ENCODE peak calls at places on chromosomes 16 and 17, in four cellular contexts. D, G, S and B are unnamed samples.
A peak's percentile ranks its signal among the peaks of the same experiment; 100 is the strongest.

GRCh38 chr16:27699540-27699939 is 149.6 kb downstream of the KATNIP start:
- DNase-seq in D (no peak), G (no peak), S (no peak), B (no peak)

GRCh38 chr17:10984163-10984562 is 146.3 kb upstream of the PIRT start:
- DNase-seq in D (no peak), G (no peak), S (no peak), B (no peak)

GRCh38 chr16:15494231-15494630 is 59.8 kb downstream of the BMERB1 start:
- DNase-seq in D (no peak), G (no peak), S (no peak), B (no peak)

GRCh38 chr16:56637814-56638750 is at the start of gene MT1A:
- DNase-seq in D (no peak), G (no peak), S (peak; percentile 66), B (no peak)

GRCh38 chr16:89009343-89010209 is 32.6 kb upstream of the CBFA2T3 start:
- DNase-seq in D (no peak), G (no peak), S (peak; percentile 77), B (no peak)

GRCh38 chr17:44086364-44087311 is 16.1 kb downstream of the G6PC3 start:
- DNase-seq in D (no peak), G (no peak), S (peak; percentile 96), B (no peak)

GRCh38 chr17:74608511-74608910 is 15.0 kb downstream of the CD300E start:
- DNase-seq in D (no peak), G (no peak), S (no peak), B (no peak)

GRCh38 chr16:57149391-57149790 is 36.4 kb downstream of the PSME3IP1 start:
- DNase-seq in D (no peak), G (no peak), S (no peak), B (no peak)

GRCh38 chr16:4426021-4426684 is 485 bp downstream of the DNAJA3 start:
- DNase-seq in D (no peak), G (no peak), S (no peak), B (peak; percentile 42)

DNA sequence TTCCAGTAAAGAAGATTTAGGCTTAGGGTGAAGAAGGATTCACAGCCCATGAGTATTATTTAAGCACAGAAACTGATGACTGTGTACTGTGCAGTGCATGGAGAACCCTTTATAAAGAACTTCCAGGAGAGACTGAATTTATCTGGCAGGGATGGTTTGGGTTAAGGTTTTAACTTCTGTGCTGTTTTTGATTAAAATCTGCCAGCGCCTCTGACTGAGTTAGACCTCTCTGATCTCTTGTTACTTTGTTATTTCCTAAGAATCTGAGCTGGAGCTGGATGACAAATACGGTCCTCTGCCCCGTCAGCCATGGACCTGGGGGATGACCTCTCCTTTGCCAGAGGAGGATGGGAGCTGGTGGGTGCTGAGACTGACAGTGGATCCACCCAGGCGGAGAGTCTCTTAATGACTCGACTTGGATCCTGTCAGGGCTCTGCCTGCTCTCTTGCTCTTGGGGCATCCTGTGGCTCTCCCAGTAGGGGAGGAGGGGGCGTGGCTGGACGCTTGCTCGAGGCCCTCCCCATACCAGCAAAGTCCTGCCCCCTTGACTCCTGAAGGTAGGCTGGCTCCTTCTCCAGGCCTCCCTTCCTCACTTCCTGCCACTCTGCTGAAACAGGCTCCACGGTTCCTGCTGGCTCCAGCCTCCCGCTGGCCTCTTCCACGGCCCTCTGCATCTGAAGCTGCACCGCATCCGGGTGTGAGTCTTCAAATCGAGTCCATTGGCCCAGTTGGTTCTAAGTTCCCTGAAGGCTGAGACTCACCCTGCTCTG is 24.8 kb upstream of the MAP3K14 start:
- DNase-seq in D (no peak), G (no peak), S (peak; percentile 84), B (no peak)
- TF ChIP-seq POLR2AphosphoS5 in D (no peak), G (no peak), S (no peak), B (no peak)

GRCh38 chr17:7716299-7716886 is 1.2 kb upstream of the DNAH2 start:
- DNase-seq in D (no peak), G (no peak), S (no peak), B (no peak)
- TF ChIP-seq TAF1 in D (no peak), G (no peak), S (no peak), B (no peak)

GRCh38 chr16:14063618-14064581 is 7.2 kb upstream of the MRTFB start:
- DNase-seq in D (no peak), G (no peak), S (no peak), B (no peak)

GRCh38 chr16:14062261-14062660 is 8.9 kb upstream of the MRTFB start:
- DNase-seq in D (no peak), G (no peak), S (no peak), B (no peak)

GRCh38 chr16:14061732-14062259 is 9.3 kb upstream of the MRTFB start:
- DNase-seq in D (no peak), G (no peak), S (no peak), B (no peak)

GRCh38 chr16:14056970-14057369 is 14.1 kb upstream of the MRTFB start:
- DNase-seq in D (no peak), G (no peak), S (no peak), B (no peak)

GRCh38 chr16:14057878-14058382 is 13.2 kb upstream of the MRTFB start:
- DNase-seq in D (no peak), G (no peak), S (no peak), B (no peak)
- TF ChIP-seq POLR2A in D (no peak), G (no peak), S (no peak), B (no peak)

GRCh38 chr17:48795444-48796162 is 21.4 kb downstream of the TTLL6 start:
- DNase-seq in D (no peak), G (no peak), S (no peak), B (no peak)
- TF ChIP-seq POLR2AphosphoS5 in D (no peak), G (no peak), S (no peak), B (no peak)

GRCh38 chr17:78180083-78180482 is 6.8 kb downstream of the TK1 start:
- DNase-seq in D (no peak), G (no peak), S (no peak), B (no peak)
- TF ChIP-seq TAF1 in D (no peak), G (no peak), S (no peak), B (no peak)

GRCh38 chr17:80034977-80035686 is 540 bp downstream of the TBC1D16 start:
- DNase-seq in D (peak; percentile 51), G (no peak), S (no peak), B (no peak)
- TF ChIP-seq POLR2A in D (no peak), G (no peak), S (no peak), B (no peak)

DNA sequence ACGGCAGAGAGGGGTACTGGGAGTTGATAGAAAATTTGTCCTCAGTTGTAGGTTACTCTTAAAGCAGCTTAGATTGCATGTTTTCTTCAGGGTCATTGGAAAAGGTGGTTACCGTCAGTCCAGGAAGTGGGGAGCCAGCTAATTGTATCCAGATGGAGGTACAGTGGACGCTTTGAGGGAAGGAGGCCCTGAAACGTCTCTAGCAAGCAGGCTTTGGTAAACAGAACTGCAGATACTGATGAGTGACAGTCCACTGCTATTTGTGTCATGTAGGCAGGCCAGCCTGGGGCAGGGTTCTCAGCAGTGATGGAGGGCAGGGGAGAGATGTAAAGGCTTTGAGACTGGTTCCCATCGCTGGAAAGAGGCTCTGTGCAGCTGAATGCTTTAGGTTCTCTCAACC is 30.2 kb upstream of the ST6GALNAC1 start:
- DNase-seq in D (no peak), G (no peak), S (no peak), B (no peak)
- TF ChIP-seq POLR2AphosphoS5 in D (no peak), G (no peak), S (no peak), B (no peak)

GRCh38 chr16:68969338-68969737 is 126.0 kb downstream of the TANGO6 start:
- DNase-seq in D (no peak), G (no peak), S (no peak), B (no peak)

GRCh38 chr16:68973611-68974120 is 130.3 kb downstream of the TANGO6 start:
- DNase-seq in D (no peak), G (no peak), S (no peak), B (no peak)

GRCh38 chr16:68972720-68973119 is 129.4 kb downstream of the TANGO6 start:
- DNase-seq in D (no peak), G (no peak), S (peak; percentile 34), B (no peak)

DNA sequence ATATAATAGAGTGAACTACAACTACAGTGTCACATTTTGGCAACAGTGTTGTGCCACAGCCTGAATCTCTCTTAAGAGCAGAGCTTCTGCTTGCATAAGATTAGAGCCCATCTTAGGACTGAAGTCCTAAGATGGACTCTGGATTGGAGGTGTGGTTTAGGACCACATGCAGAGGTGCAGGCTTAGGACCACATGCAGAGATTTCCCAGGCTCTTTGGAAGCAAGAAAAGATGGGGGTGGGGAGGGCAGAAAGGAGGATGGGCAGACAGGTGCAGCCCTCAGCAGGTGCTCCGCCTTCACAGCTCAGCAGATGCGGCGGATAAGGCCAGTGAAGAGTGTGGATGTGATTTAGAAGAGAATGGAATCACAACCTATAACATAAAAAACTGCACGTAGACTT is 128.7 kb downstream of the TANGO6 start:
- DNase-seq in D (no peak), G (no peak), S (no peak), B (no peak)
- TF ChIP-seq TAF1 in D (no peak), G (no peak), S (no peak), B (no peak)

GRCh38 chr16:1913327-1914083 is 4.7 kb downstream of the HS3ST6 start:
- DNase-seq in D (no peak), G (no peak), S (no peak), B (no peak)

GRCh38 chr16:1914084-1914608 is 4.1 kb downstream of the HS3ST6 start:
- DNase-seq in D (no peak), G (no peak), S (no peak), B (no peak)

GRCh38 chr16:1909661-1910231 is 8.5 kb downstream of the HS3ST6 start:
- DNase-seq in D (no peak), G (no peak), S (peak; percentile 58), B (no peak)

GRCh38 chr16:1912215-1912543 is 6.0 kb downstream of the HS3ST6 start:
- DNase-seq in D (no peak), G (no peak), S (no peak), B (no peak)

DNA sequence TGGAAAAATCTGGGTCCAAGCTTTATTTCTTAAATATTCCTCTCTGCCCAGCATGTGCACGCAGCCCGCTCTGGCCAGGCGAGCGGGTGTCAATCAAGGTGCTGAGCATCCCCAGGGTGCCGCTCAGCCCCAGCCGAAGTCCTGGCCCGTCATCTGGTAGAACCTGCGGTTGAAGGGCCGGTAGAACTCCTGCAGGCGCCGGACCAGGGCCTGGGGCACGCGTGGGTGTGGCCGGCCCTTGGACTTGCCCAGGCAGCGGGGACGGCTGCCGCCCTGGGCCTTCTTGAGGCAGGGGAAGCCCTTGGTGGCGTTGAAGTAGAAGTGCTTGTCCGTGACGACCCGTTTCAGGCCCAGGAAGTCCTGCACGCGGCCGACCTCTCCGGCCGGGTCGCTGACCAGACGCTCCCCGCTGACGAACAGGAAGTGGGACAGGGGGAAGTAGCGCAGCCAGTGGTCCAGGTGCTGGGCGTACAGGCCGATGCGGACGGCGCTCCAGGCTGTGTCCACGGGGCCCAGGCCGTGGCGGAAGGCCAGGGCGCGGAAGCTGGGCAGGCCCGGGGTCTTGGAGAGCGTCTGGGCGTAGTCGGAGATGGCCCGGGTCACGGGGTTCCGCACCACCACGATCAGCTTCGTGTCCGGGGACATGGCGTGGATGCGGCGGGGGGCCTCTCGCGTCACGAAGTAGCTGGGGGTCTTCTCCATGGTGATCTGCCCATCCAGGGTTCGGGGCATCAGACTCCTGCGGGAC is 6.6 kb downstream of the HS3ST6 start:
- DNase-seq in D (no peak), G (no peak), S (no peak), B (no peak)
- TF ChIP-seq POLR2A in D (no peak), G (no peak), S (no peak), B (no peak)

GRCh38 chr17:58305626-58306025 is 23.0 kb downstream of the TSPOAP1 start:
- DNase-seq in D (peak; percentile 13), G (no peak), S (no peak), B (no peak)

GRCh38 chr17:58308173-58308984 is 20.2 kb downstream of the TSPOAP1 start:
- DNase-seq in D (peak; percentile 17), G (no peak), S (no peak), B (no peak)

GRCh38 chr17:58307468-58308172 is 21.0 kb downstream of the TSPOAP1 start:
- DNase-seq in D (no peak), G (no peak), S (no peak), B (no peak)

GRCh38 chr17:58304735-58305486 is 23.7 kb downstream of the TSPOAP1 start:
- DNase-seq in D (peak; percentile 15), G (no peak), S (no peak), B (no peak)

GRCh38 chr17:58306131-58306951 is 22.3 kb downstream of the TSPOAP1 start:
- DNase-seq in D (no peak), G (no peak), S (no peak), B (no peak)
- TF ChIP-seq POLR2AphosphoS5 in D (no peak), G (no peak), S (no peak), B (no peak)